ENCODE peak calls at places on chromosomes 7 and 10, in four cellular contexts. C is Panc1, Y is right atrium auricular region, L is lung. D is an unnamed sample. For H3K4me1 and H3K27me3, the result is how much of the 10 kb centered on the place peaks cover.

GRCh38 chr7:17408245-17408903 is 109.9 kb downstream of the AHR start:
- DNase-seq in C (peak), Y (peak), L (peak), D (no peak)

GRCh38 chr10:34580643-34581042 is 234.5 kb downstream of the PARD3 start:
- DNase-seq in C (no peak), Y (no peak), L (no peak), D (no peak)

GRCh38 chr10:120977892-120978291 is 126.7 kb downstream of the WDR11 start:
- DNase-seq in C (no peak), Y (no peak), L (no peak), D (no peak)

GRCh38 chr7:84258628-84259027 is 64.0 kb upstream of the SEMA3A start:
- DNase-seq in C (no peak), Y (no peak), L (no peak), D (no peak)

GRCh38 chr7:111873963-111874693 is 311.8 kb upstream of the IMMP2L start:
- DNase-seq in C (no peak), Y (no peak), L (no peak), D (no peak)

GRCh38 chr7:131969560-131969959 is 413.1 kb upstream of the PODXL start:
- DNase-seq in C (no peak), Y (no peak), L (no peak), D (no peak)

GRCh38 chr7:51034531-51035264 is 252.0 kb upstream of the GRB10 start:
- DNase-seq in C (no peak), Y (no peak), L (no peak), D (no peak)

GRCh38 chr7:66697451-66698438 is 42.8 kb upstream of the RABGEF1 start:
- DNase-seq in C (no peak), Y (no peak), L (no peak), D (peak)

GRCh38 chr10:62433181-62433692 is 59.1 kb downstream of the ZNF365 start:
- DNase-seq in C (peak), Y (peak), L (peak), D (peak)

GRCh38 chr10:16854623-16855022 is 37.4 kb upstream of the RSU1 start:
- DNase-seq in C (no peak), Y (no peak), L (no peak), D (no peak)

GRCh38 chr7:138825049-138825721 is 27.2 kb upstream of the ATP6V0A4 start:
- DNase-seq in C (no peak), Y (no peak), L (no peak), D (no peak)

GRCh38 chr7:79414910-79415309 is 38.6 kb downstream of the MAGI2 start:
- DNase-seq in C (no peak), Y (no peak), L (no peak), D (no peak)

GRCh38 chr7:139192014-139192706 is 38.9 kb upstream of the UBN2 start:
- DNase-seq in C (no peak), Y (no peak), L (no peak), D (no peak)

GRCh38 chr10:34295142-34295548 is 520.0 kb downstream of the PARD3 start:
- DNase-seq in C (no peak), Y (no peak), L (no peak), D (no peak)

GRCh38 chr7:37927739-37928444 is 7.5 kb downstream of the EPDR1 start:
- DNase-seq in C (no peak), Y (no peak), L (no peak), D (no peak)

DNA sequence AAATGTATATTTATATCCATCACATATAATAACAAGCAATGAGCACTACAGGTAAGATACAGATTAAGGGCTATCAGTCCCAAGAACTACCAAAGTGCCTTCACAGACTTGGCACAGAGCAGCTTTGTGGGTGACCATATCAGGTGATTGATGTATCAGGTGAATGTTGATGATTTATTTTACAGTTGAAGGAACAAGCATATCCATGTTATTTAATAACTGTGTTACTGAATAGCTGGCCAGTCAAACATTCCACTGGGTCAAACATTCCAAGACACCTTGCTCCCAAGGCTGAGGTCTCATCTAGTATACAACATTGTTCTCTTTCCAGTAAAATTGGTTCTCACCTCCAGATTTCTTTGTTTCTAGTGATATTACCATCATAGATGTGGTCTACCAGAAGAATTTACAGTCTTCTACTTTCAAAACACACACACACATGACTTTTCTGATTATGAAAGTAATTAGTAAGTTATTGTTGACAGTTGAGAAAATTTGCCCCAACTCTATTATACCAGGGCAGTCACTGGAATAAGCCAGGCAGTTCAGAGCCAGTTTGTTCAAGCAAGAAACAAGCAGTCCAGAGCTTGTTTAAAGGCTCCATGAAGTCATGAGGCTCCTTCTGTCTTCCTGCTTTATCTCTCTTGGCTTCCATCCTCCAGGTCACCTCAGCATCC is 68.2 kb downstream of the ELAPOR2 start:
- DNase-seq in C (no peak), Y (no peak), L (no peak), D (no peak)
- H3K4me1 ChIP-seq in C (under half), Y (under half), L (under half), D (under half)

GRCh38 chr10:102117391-102118159 is 2.6 kb downstream of the LDB1 start:
- DNase-seq in C (no peak), Y (peak), L (peak), D (peak)
- TF ChIP-seq CTCF in C (peak), Y (no peak), L (no peak), D (peak)

GRCh38 chr7:55172161-55172560 is 153.3 kb downstream of the EGFR start:
- DNase-seq in C (no peak), Y (no peak), L (no peak), D (no peak)
- H3K27me3 ChIP-seq in C (under half), Y (under half), L (under half), D (under half)

GRCh38 chr10:50622497-50623298 is 1.1 kb downstream of the SGMS1 start:
- DNase-seq in C (no peak), Y (peak), L (peak), D (peak)

GRCh38 chr10:50624866-50625491 is 1.2 kb upstream of the SGMS1 start:
- DNase-seq in C (no peak), Y (peak), L (peak), D (peak)

GRCh38 chr10:50624154-50624865 is 554 bp upstream of the SGMS1 start:
- DNase-seq in C (peak), Y (peak), L (peak), D (peak)

GRCh38 chr10:50621981-50622496 is 1.7 kb downstream of the SGMS1 start:
- DNase-seq in C (peak), Y (peak), L (peak), D (peak)

GRCh38 chr10:50623299-50624153 is at the start of gene SGMS1:
- DNase-seq in C (no peak), Y (peak), L (peak), D (peak)
- H3K4me1 ChIP-seq in C (under half), Y (under half), L (under half), D (half or more)

DNA sequence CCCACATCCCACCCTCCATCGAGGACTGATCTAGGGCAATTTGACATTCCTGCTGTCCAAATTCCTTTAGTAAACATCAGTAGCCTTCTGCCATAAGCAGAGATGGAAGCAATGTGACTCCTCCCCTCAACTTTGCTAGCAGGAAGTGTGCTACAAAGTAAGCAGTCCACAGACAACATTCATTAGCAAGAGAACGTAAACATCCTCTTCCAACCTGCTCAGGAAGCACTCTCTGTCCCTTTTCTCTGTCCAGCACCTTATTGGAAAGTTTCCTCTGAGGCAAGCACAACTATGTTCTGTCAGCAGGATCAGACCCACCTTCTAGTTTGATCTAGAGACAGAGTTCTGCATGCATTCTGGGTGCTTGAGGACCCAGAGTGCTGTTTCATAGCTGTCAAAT is 48.1 kb upstream of the LRGUK start:
- DNase-seq in C (no peak), Y (no peak), L (no peak), D (no peak)
- TF ChIP-seq CTCF in C (no peak), Y (no peak), L (no peak), D (no peak)

DNA sequence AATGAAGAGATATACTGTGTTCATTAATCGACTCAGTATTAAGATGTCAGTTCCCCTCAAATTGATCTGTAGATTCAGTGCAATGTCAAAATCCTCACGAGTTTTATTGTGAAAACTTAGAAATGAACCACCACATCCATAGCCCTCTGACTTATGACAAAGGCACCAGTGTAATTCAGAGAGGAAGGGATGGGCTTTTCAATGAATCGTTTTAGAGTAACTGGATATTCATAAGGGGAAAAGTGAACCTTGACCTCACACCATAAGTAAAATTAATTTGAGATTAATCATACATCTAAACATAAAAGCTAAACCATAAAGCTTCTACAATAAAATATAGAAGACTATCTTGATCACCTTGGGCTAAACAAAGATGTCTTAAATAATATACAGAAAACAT is 128.1 kb downstream of the ELFN1 start:
- DNase-seq in C (no peak), Y (no peak), L (no peak), D (no peak)
- H3K27me3 ChIP-seq in C (under half), Y (under half), L (under half), D (under half)

GRCh38 chr10:71725249-71725648 is 5.7 kb upstream of the C10orf105 start:
- DNase-seq in C (no peak), Y (no peak), L (no peak), D (no peak)
- H3K4me1 ChIP-seq in C (under half), Y (under half), L (under half), D (under half)

GRCh38 chr7:130154501-130155317 is 50.5 kb downstream of the TMEM209 start:
- DNase-seq in C (no peak), Y (no peak), L (no peak), D (no peak)
- TF ChIP-seq CTCF in C (no peak), Y (no peak), L (no peak), D (no peak)

DNA sequence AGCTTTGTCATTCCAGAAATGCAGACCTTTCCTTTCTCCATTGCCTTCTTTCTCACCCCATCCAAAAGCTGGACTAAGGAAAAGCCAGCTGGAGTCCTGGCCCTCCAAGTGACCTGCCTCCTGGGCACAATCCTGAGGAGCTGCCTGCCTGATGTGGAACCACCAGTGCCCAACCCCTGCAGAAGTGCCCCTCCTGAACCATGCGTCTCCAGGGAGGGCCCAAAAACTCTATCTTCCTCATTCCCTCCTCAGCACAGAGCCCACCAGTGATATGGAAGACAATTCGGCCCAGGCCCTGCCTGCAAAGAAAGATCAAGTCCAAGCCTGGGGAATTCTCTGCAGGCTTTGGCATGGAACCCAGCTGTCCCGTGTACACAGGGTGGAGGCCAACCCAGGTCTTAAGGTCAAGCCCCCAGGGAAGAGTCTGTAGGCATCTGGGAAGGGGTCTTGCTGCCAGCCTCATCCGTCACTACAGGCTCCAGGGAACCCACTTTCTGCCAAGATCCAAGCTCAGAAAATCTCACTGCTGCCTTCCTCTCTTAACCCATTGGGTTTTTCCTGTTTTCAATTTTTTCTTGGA is 3.5 kb upstream of the GRID1 start:
- DNase-seq in C (no peak), Y (no peak), L (no peak), D (no peak)
- H3K27me3 ChIP-seq in C (under half), Y (under half), L (under half), D (half or more)